ENCODE peak calls at places on chromosome 11, in five cellular contexts. Z is non-pigmented ciliary epithelial cell; U is AG20443; Y is K562; M is CD8-positive, alpha-beta memory T cell. D is an unnamed sample.

GRCh38 chr11:13169709-13170108 is 107.9 kb upstream of the BMAL1 start:
- DNase-seq in Z (peak), U (peak), Y (no peak), M (no peak), D (peak)

GRCh38 chr11:10864688-10865087 is 6.8 kb upstream of the ZBED5 start:
- DNase-seq in Z (no peak), U (no peak), Y (no peak), M (no peak), D (no peak)

GRCh38 chr11:129258205-129258604 is 66.1 kb upstream of the ARHGAP32 start:
- DNase-seq in Z (no peak), U (no peak), Y (no peak), M (no peak), D (no peak)

GRCh38 chr11:68969386-68969785 is 11.4 kb downstream of the MRGPRD start:
- DNase-seq in Z (no peak), U (no peak), Y (no peak), M (no peak), D (no peak)

GRCh38 chr11:11993814-11994213 is 14.6 kb downstream of the DKK3 start:
- DNase-seq in Z (no peak), U (peak), Y (no peak), M (no peak), D (no peak)

GRCh38 chr11:46337626-46338345 is 9.5 kb upstream of the DGKZ start:
- DNase-seq in Z (no peak), U (no peak), Y (peak), M (no peak), D (no peak)

GRCh38 chr11:57560146-57560545 is 7.3 kb downstream of the UBE2L6 start:
- DNase-seq in Z (no peak), U (no peak), Y (no peak), M (no peak), D (no peak)

GRCh38 chr11:73381589-73381988 is 5.4 kb downstream of the RELT start:
- DNase-seq in Z (no peak), U (no peak), Y (no peak), M (no peak), D (no peak)

GRCh38 chr11:68397256-68397655 is 63.3 kb upstream of the PPP6R3 start:
- DNase-seq in Z (no peak), U (no peak), Y (no peak), M (no peak), D (no peak)

GRCh38 chr11:1908579-1908978 is 10.9 kb upstream of the TNNT3 start:
- DNase-seq in Z (no peak), U (no peak), Y (no peak), M (no peak), D (no peak)

GRCh38 chr11:120061761-120062560 is 76.0 kb downstream of the TRIM29 start:
- DNase-seq in Z (no peak), U (peak), Y (no peak), M (no peak), D (peak)

GRCh38 chr11:66286699-66287098 is 2.2 kb downstream of the YIF1A start:
- DNase-seq in Z (no peak), U (no peak), Y (no peak), M (no peak), D (no peak)

GRCh38 chr11:1926156-1927031 is 6.9 kb downstream of the TNNT3 start:
- DNase-seq in Z (no peak), U (peak), Y (no peak), M (no peak), D (no peak)

GRCh38 chr11:74370122-74370521 is 28.1 kb downstream of the PGM2L1 start:
- DNase-seq in Z (no peak), U (no peak), Y (no peak), M (no peak), D (no peak)

GRCh38 chr11:64400096-64400495 is 41.1 kb downstream of the RPS6KA4 start:
- DNase-seq in Z (no peak), U (peak), Y (peak), M (no peak), D (no peak)

GRCh38 chr11:35419713-35420333 is 465 bp upstream of the SLC1A2 start:
- DNase-seq in Z (no peak), U (peak), Y (no peak), M (no peak), D (no peak)

GRCh38 chr11:22472306-22472705 is 134.1 kb downstream of the SLC17A6 start:
- DNase-seq in Z (no peak), U (no peak), Y (no peak), M (no peak), D (no peak)

GRCh38 chr11:27313157-27313821 is 49.7 kb downstream of the CCDC34 start:
- DNase-seq in Z (no peak), U (no peak), Y (no peak), M (no peak), D (no peak)

GRCh38 chr11:1938343-1939005 is 8.7 kb upstream of the MRPL23 start:
- DNase-seq in Z (no peak), U (no peak), Y (no peak), M (no peak), D (no peak)

GRCh38 chr11:126336646-126337045 is 18.8 kb upstream of the ST3GAL4 start:
- DNase-seq in Z (no peak), U (no peak), Y (no peak), M (no peak), D (no peak)

GRCh38 chr11:78635814-78636506 is 61.3 kb upstream of the NARS2 start:
- DNase-seq in Z (no peak), U (no peak), Y (no peak), M (no peak), D (no peak)

GRCh38 chr11:130772266-130773227 is 143.7 kb downstream of the SNX19 start:
- DNase-seq in Z (peak), U (peak), Y (no peak), M (no peak), D (peak)

GRCh38 chr11:20066013-20066782 is 94.1 kb downstream of the DBX1 start:
- DNase-seq in Z (no peak), U (no peak), Y (no peak), M (no peak), D (no peak)